ENCODE peak calls at places on chromosomes 2 and 18, in six cellular contexts. R is K562, N is tibial nerve, P is heart left ventricle, D is esophagus squamous epithelium, Y is stomach. I is an unnamed sample.

GRCh38 chr2:172440795-172441194 is 13.4 kb downstream of the ITGA6 start:
- DNase-seq in R (no peak), N (no peak), P (no peak), D (no peak), Y (no peak), I (no peak)

GRCh38 chr2:122168799-122169198 is 413.3 kb downstream of the TSN start:
- DNase-seq in R (no peak), N (no peak), P (no peak), D (no peak), Y (no peak), I (no peak)

GRCh38 chr2:5877360-5877759 is 185.2 kb downstream of the SOX11 start:
- DNase-seq in R (no peak), N (no peak), P (no peak), D (no peak), Y (no peak), I (no peak)

GRCh38 chr2:203383038-203383437 is 54.8 kb downstream of the ABI2 start:
- DNase-seq in R (no peak), N (no peak), P (no peak), D (no peak), Y (no peak), I (no peak)

GRCh38 chr18:73691118-73691517 is 456.5 kb downstream of the FBXO15 start:
- DNase-seq in R (no peak), N (no peak), P (no peak), D (no peak), Y (no peak), I (no peak)

GRCh38 chr2:127932199-127932877 is 46.6 kb upstream of the AMMECR1L start:
- DNase-seq in R (no peak), N (no peak), P (no peak), D (no peak), Y (no peak), I (peak)

GRCh38 chr2:26875808-26876207 is 27.9 kb downstream of the DPYSL5 start:
- DNase-seq in R (no peak), N (no peak), P (no peak), D (no peak), Y (no peak), I (no peak)

GRCh38 chr2:45334241-45334860 is 276.7 kb downstream of the SRBD1 start:
- DNase-seq in R (no peak), N (no peak), P (no peak), D (no peak), Y (no peak), I (no peak)

GRCh38 chr2:1653137-1653789 is 91.1 kb downstream of the PXDN start:
- DNase-seq in R (no peak), N (no peak), P (no peak), D (no peak), Y (peak), I (peak)

GRCh38 chr2:55438391-55439100 is 18.9 kb upstream of the CCDC88A start:
- DNase-seq in R (no peak), N (no peak), P (no peak), D (no peak), Y (no peak), I (no peak)

GRCh38 chr2:109134741-109135571 is 6.0 kb downstream of the SH3RF3 start:
- DNase-seq in R (no peak), N (no peak), P (no peak), D (no peak), Y (no peak), I (no peak)

GRCh38 chr2:71706836-71707235 is 253.5 kb downstream of the DYSF start:
- DNase-seq in R (no peak), N (no peak), P (no peak), D (no peak), Y (no peak), I (no peak)

GRCh38 chr2:120722603-120723421 is 12.9 kb upstream of the GLI2 start:
- DNase-seq in R (no peak), N (no peak), P (no peak), D (no peak), Y (peak), I (no peak)

GRCh38 chr2:26203906-26204305 is 31.0 kb downstream of the GAREM2 start:
- DNase-seq in R (no peak), N (no peak), P (no peak), D (no peak), Y (no peak), I (no peak)

GRCh38 chr2:171293661-171294060 is 133.0 kb upstream of the TLK1 start:
- DNase-seq in R (no peak), N (no peak), P (no peak), D (no peak), Y (no peak), I (no peak)

GRCh38 chr2:122433123-122433754 is 677.8 kb downstream of the TSN start:
- DNase-seq in R (no peak), N (no peak), P (no peak), D (no peak), Y (no peak), I (no peak)

GRCh38 chr18:24982831-24983230 is 369.1 kb downstream of the ZNF521 start:
- DNase-seq in R (no peak), N (no peak), P (no peak), D (no peak), Y (no peak), I (no peak)

GRCh38 chr2:61461404-61461803 is 9.5 kb downstream of the USP34 start:
- DNase-seq in R (no peak), N (no peak), P (no peak), D (no peak), Y (no peak), I (no peak)

GRCh38 chr2:172726172-172726735 is 9.4 kb upstream of the RAPGEF4 start:
- DNase-seq in R (no peak), N (no peak), P (no peak), D (no peak), Y (no peak), I (no peak)

GRCh38 chr18:5895300-5895885 is at the start of gene TMEM200C:
- DNase-seq in R (no peak), N (no peak), P (no peak), D (no peak), Y (no peak), I (no peak)

GRCh38 chr2:5368263-5368662 is 323.9 kb upstream of the SOX11 start:
- DNase-seq in R (no peak), N (no peak), P (no peak), D (no peak), Y (no peak), I (no peak)

GRCh38 chr2:226699321-226699720 is 100.3 kb downstream of the IRS1 start:
- DNase-seq in R (no peak), N (peak), P (peak), D (no peak), Y (no peak), I (peak)

DNA sequence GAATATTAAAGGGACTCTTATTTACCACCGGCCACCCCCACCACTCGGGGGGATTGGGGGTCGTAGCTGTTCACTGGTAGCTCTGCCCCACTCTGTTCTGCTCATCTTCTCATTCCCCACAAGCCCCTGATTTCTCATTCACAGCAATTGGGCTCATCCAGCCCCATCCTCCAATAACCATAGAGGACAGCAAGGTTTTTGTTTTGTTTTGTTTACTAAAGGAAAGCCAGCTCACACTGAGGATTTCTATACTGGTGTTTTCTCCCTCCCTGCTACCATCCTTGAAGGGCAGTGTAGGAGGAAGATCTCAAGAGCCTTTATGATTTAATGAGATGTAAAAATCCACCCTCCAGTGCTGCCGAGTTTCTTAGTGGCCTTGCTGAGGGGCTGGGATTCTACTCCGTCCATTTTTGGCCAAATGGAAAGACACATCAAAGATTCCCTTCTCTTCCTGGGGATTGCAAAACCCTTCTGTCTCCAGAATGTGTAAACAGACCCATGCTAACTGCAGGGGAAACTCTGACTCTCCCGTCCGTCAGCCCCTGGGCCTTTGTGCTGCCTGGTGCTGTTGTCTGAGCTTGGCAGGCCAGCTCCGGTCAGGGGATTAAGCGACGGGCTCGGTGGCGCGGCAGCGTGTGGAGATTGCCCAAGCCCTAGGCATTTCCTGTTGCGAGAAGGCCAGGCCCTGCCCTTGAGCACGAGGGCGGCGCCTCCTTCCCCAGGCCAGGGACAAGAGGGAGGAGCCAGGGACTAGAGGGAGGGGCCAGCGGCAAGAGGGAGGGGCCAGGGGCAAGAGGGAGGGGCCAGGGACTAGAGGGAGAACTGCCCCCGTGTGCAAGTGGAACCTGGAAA is 165.0 kb downstream of the ANTXR1 start:
- DNase-seq in R (peak), N (peak), P (peak), D (peak), Y (peak), I (peak)
- TF ChIP-seq POLR2A in R (peak), N (no peak), P (no peak), D (no peak), Y (no peak), I (no peak)

GRCh38 chr2:135530313-135531230 is at the start of gene ZRANB3:
- DNase-seq in R (peak), N (peak), P (peak), D (peak), Y (peak), I (peak)
- TF ChIP-seq POLR2A in R (peak), N (no peak), P (no peak), D (no peak), Y (no peak), I (no peak)

DNA sequence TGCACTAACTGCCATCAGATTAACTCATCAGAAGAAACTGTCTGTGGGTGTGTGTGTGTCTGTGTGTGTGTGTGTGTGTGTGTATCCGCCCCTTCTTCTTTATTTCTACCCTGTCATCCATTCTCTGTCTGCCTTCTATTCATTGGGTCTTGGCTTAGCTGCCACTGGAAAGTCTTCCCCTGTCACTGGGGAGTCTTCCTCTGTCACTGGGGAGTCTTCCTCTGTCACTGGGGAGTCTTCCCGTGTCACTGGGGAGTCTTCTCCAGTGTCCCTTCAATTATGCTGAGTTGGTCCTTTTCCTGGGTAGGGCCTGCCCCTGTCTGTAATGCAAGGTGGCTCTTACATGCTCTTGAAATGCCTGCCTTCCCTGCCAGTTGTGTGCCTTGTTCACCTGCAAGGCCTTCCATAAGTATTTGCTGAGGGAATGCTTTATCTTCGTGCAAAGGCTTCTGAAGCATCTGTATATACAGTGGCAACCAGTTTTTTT is 18.9 kb upstream of the POLR1B start:
- DNase-seq in R (no peak), N (no peak), P (no peak), D (no peak), Y (no peak), I (no peak)
- TF ChIP-seq POLR2A in R (no peak), N (no peak), P (no peak), D (no peak), Y (no peak), I (no peak)

GRCh38 chr2:74461187-74462053 is 3.2 kb downstream of the WBP1 start:
- DNase-seq in R (no peak), N (no peak), P (no peak), D (no peak), Y (no peak), I (no peak)
- TF ChIP-seq POLR2A in R (peak), N (no peak), P (no peak), D (no peak), Y (no peak), I (no peak)

GRCh38 chr2:30303094-30303493 is 71.8 kb downstream of the LBH start:
- DNase-seq in R (no peak), N (no peak), P (no peak), D (no peak), Y (no peak), I (no peak)
- TF ChIP-seq POLR2A in R (no peak), N (no peak), P (no peak), D (no peak), Y (no peak), I (no peak)

DNA sequence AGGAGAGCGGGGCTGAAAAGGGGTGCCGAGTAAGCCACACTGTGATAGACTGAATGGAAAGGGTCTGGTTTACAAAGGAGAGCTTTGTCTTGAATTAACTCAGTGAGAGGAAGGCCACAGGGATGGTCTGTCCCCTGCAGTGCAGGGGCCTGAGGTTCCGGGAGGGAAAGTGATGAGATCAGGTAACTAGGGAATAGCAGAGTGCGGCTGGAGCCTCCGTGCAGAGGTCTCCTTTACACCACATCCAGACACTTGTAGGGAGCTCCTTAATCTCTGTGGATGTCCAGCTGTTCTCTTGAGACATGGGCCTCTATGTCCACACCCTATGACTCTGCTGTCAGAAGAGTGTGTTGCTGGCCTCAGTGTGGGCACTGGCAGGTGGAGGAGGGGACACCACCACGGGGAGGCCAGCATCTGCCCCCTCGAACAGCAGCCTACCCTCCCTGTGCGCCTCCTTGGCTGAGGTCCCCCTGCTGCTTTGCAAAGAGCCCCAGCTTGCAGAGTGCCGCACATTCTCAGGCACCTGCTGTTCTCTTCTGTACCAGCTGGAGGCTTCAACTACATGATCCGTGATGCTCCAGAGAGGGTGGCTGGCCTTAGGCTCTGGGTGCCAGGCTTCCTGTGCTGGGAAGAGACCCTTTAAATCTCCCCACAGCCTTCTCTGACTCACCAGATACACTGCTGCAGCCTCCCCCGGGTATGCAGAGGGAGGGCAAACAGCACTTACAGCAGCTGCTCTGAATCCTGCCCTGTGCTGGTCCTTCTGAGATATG is 25.9 kb downstream of the ENOSF1 start:
- DNase-seq in R (no peak), N (no peak), P (no peak), D (no peak), Y (no peak), I (no peak)
- TF ChIP-seq POLR2A in R (no peak), N (no peak), P (no peak), D (no peak), Y (no peak), I (no peak)

GRCh38 chr2:161136696-161137324 is 23.4 kb upstream of the TANK start:
- DNase-seq in R (no peak), N (no peak), P (no peak), D (no peak), Y (no peak), I (no peak)
- TF ChIP-seq POLR2A in R (no peak), N (peak), P (no peak), D (no peak), Y (no peak), I (no peak)

DNA sequence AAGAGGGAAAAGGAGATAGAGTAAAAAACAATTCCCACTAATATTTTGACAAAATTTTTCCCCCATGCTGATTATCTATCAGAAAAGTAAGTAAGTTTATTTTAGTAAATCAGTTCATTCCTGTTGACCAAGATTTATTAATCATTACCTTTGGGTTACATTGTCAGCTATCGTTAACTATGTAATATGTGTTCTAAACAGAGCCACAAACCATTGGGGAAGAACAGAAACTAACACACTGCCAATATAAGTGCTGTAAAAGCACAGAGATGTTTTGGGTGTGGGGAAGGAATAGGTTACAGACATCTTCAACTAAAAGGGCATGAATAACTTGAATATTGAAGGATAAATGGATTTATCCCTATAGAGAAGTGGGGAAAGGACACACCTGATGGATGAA is 42.5 kb upstream of the ACADL start:
- DNase-seq in R (no peak), N (no peak), P (no peak), D (no peak), Y (no peak), I (no peak)
- TF ChIP-seq POLR2A in R (no peak), N (no peak), P (no peak), D (no peak), Y (no peak), I (no peak)

DNA sequence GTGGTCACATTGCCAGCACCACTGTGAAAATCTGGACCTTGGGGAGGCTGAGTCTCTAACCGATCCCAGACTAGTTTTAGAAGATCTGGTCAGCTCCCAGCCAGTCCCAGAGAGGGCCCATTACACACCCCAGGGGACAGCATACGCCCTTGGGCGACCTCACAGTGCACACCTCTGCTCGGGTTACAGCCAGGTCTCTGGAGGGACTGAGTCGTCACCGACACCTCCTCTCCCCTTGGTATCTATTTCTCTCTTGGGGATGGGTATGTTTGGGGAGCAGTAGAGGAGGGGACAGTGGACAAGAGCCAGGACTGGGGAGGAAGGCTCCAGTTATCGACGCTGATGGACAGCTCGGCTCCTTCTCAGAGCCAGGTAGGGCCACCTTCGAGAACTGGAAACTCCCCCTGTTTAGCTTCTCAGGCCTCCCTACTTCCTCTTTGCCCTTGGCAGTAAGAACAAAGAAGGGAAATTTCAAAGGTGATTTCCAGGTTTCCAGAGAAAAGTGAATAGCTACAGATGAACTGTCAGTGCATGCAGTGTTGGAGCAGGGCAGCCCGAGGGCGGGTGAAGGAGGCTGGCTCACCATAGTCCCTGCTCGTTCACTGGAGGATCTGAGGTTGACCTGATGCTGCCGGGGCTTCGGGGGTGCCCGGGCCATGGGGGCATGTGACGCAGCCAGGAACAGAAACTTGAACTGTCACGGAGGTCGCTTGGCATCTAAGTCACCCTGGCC is 4.4 kb upstream of the SEMA4C start:
- DNase-seq in R (peak), N (no peak), P (no peak), D (no peak), Y (no peak), I (no peak)
- TF ChIP-seq POLR2A in R (no peak), N (no peak), P (no peak), D (no peak), Y (no peak), I (no peak)

GRCh38 chr2:219497495-219498279 is 1.0 kb upstream of the GMPPA start:
- DNase-seq in R (peak), N (peak), P (peak), D (peak), Y (peak), I (peak)
- TF ChIP-seq POLR2A in R (peak), N (no peak), P (peak), D (no peak), Y (no peak), I (peak)